ENCODE peak calls at places on chromosomes 3 and 15, in six cellular contexts. F, B, D, C, L and Z are unnamed samples.

GRCh38 chr3:51819709-51820406 is 40.8 kb upstream of the IQCF6 start:
- DNase-seq in B (no peak), D (peak; percentile 85), C (no peak), L (peak; percentile 35), F (no peak), Z (no peak)

GRCh38 chr15:90881978-90882721 is 2.2 kb upstream of the FES start:
- DNase-seq in D (no peak), C (no peak), L (no peak), B (no peak), F (peak; percentile 32), Z (no peak)

GRCh38 chr3:187016639-187017345 is 86.5 kb downstream of the ST6GAL1 start:
- DNase-seq in B (no peak), F (no peak), L (no peak), D (no peak), C (peak; percentile 79), Z (no peak)

GRCh38 chr3:135762188-135762853 is 203.2 kb upstream of the PPP2R3A start:
- DNase-seq in C (no peak), L (peak; percentile 23), B (no peak), D (peak; percentile 41), F (no peak), Z (no peak)

GRCh38 chr3:141307351-141308059 is 60.8 kb upstream of the ZBTB38 start:
- DNase-seq in F (no peak), D (no peak), B (no peak), C (no peak), L (no peak), Z (no peak)

GRCh38 chr3:133089906-133090305 is 51.7 kb downstream of the TMEM108 start:
- DNase-seq in F (no peak), B (no peak), D (no peak), C (no peak), L (no peak), Z (no peak)

GRCh38 chr15:23835944-23836343 is 148.8 kb upstream of the NDN start:
- DNase-seq in B (no peak), F (no peak), L (no peak), D (no peak), C (no peak), Z (no peak)

GRCh38 chr15:94177112-94177511 is 54.2 kb upstream of the MCTP2 start:
- DNase-seq in F (no peak), B (no peak), D (no peak), L (no peak), C (no peak), Z (peak; percentile 52)

GRCh38 chr3:58206406-58207011 is 4.3 kb downstream of the DNASE1L3 start:
- DNase-seq in L (no peak), C (peak; percentile 30), F (no peak), D (no peak), B (no peak), Z (no peak)

DNA sequence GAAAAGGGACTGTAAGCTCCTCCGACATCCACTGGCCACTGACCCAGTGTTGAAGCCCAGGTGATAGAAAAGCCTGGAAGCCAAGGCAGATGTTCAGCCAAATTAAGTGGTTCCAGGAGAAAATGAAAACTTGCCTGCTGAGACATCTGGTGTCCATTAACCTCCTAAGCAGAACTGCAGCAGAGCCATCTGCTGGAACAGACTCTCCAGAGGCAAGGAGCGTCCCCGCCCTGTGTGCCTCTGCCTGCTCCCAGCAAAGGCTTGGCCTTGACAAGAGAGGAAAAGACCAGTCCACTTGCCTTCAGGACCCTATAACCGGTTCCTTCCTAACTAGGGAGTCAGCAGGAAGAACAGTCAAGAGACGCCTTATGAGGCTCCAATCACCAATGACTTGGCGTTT is 48.2 kb downstream of the SRGAP3 start:
- DNase-seq in D (no peak), L (no peak), B (no peak), C (no peak), F (no peak), Z (peak; percentile 20)
- TF ChIP-seq CTCF in D (no peak), L (no peak), B (no peak), C (no peak), F (no peak), Z (peak; percentile 19)

GRCh38 chr3:9076985-9077384 is 113.7 kb upstream of the RAD18 start:
- DNase-seq in C (no peak), L (no peak), F (no peak), D (no peak), B (no peak), Z (no peak)

GRCh38 chr3:9079674-9080073 is 116.4 kb upstream of the RAD18 start:
- DNase-seq in L (no peak), C (no peak), D (no peak), F (no peak), B (no peak), Z (no peak)

GRCh38 chr3:9080165-9080564 is 116.9 kb upstream of the RAD18 start:
- DNase-seq in D (no peak), L (no peak), F (no peak), C (no peak), B (no peak), Z (no peak)

GRCh38 chr3:9081201-9081818 is 118.0 kb upstream of the RAD18 start:
- DNase-seq in F (no peak), C (no peak), B (no peak), D (no peak), L (no peak), Z (no peak)

DNA sequence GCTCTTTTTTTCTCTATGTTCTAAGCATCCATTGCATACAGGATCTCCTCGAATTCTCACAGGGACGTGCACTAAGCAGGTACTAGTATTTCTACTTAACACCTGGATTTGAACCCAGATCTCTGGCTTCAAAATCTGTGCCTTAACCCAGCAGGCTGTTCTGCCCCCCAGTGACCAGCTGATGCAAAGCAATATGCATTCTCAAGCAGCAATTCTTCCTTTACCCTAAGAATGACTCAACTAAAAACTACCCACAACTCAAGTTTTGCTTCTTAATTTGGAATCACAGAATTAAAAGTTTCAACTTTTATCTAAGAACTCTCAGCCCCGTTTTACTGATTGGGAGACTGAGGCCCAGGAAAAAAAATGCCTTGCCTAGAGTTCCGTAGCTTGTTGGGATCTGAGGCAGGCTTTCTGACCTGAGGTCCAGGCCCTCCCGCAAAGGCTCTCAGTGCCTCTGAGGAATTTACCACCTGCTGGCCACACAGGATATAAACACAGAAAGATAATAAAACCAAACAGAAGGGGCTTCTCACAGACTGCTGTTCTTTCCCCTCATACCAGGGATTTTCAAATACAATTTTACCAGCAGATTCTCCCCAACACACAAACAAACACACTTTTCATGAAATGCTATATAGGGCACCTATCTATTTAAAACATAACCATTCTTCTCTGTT is 115.4 kb upstream of the RAD18 start:
- DNase-seq in D (no peak), L (no peak), C (no peak), B (no peak), F (no peak), Z (no peak)
- TF ChIP-seq CTCF in D (peak; percentile 51), L (no peak), C (no peak), B (no peak), F (no peak), Z (no peak)

GRCh38 chr3:96843505-96844203 is 29.3 kb downstream of the EPHA6 start:
- DNase-seq in F (no peak), B (no peak), D (no peak), L (peak; percentile 8), C (no peak), Z (no peak)

GRCh38 chr3:96844204-96844514 is 29.8 kb downstream of the EPHA6 start:
- DNase-seq in D (no peak), L (no peak), C (no peak), F (no peak), B (no peak), Z (no peak)
- TF ChIP-seq CTCF in D (no peak), L (no peak), C (no peak), F (no peak), B (no peak), Z (no peak)

GRCh38 chr15:76149291-76149910 is 89.6 kb downstream of the TMEM266 start:
- DNase-seq in L (no peak), B (no peak), C (no peak), F (no peak), D (no peak), Z (no peak)
- TF ChIP-seq CTCF in L (no peak), B (no peak), C (no peak), F (no peak), D (no peak), Z (no peak)

GRCh38 chr3:32443471-32443870 is 51.8 kb downstream of the CMTM7 start:
- DNase-seq in L (no peak), D (no peak), B (no peak), F (no peak), C (peak; percentile 86), Z (peak; percentile 66)
- TF ChIP-seq CTCF in L (no peak), D (no peak), B (no peak), F (no peak), C (no peak), Z (no peak)

DNA sequence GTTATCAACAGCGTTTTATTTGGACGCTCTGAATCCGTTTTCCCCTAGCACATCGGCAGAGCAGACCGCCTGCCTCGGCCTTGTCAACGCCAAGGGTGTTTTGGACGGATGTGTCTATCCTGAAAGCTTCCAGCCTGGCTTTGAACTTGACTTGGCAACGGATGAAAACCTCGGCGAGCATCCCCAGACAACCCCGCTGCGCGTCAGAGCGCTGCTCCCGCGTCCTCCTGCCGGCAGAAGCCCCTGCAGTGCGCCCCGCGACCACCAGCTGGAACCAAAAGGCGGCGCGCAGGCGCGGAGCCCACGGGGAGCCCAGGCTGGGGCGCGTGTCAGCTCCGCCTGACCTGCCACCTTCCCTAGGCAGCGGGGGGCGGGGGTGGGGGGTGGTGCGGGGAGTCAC is 26.2 kb upstream of the ARL8B start:
- DNase-seq in B (peak; percentile 47), C (peak; percentile 58), L (peak; percentile 67), D (peak; percentile 77), F (peak; percentile 78), Z (no peak)
- TF ChIP-seq CTCF in B (peak; percentile 36), C (no peak), L (peak; percentile 24), D (peak; percentile 52), F (no peak), Z (no peak)

GRCh38 chr3:195226445-195226844 is 44.5 kb downstream of the XXYLT1 start:
- DNase-seq in F (no peak), L (no peak), C (no peak), D (no peak), B (no peak), Z (no peak)

GRCh38 chr3:195227871-195228270 is 43.1 kb downstream of the XXYLT1 start:
- DNase-seq in B (no peak), C (no peak), D (no peak), F (peak; percentile 6), L (no peak), Z (no peak)

GRCh38 chr3:195224980-195225580 is 45.9 kb downstream of the XXYLT1 start:
- DNase-seq in F (peak; percentile 8), B (no peak), D (no peak), L (no peak), C (no peak), Z (no peak)

GRCh38 chr3:195224156-195224979 is 46.6 kb downstream of the XXYLT1 start:
- DNase-seq in C (no peak), F (peak; percentile 13), B (no peak), D (no peak), L (no peak), Z (no peak)

GRCh38 chr3:195226900-195227447 is 44.0 kb downstream of the XXYLT1 start:
- DNase-seq in C (peak; percentile 35), D (no peak), L (peak; percentile 33), B (no peak), F (peak; percentile 6), Z (no peak)
- TF ChIP-seq CTCF in C (peak; percentile 41), D (peak; percentile 62), L (peak; percentile 57), B (no peak), F (no peak), Z (peak; percentile 48)

GRCh38 chr3:134409041-134409440 is 34.8 kb upstream of the AMOTL2 start:
- DNase-seq in D (no peak), C (no peak), B (no peak), L (no peak), F (no peak), Z (no peak)
- TF ChIP-seq CTCF in D (no peak), C (no peak), B (no peak), L (no peak), F (no peak), Z (no peak)